ENCODE peak calls at places on chromosomes 1 and 21, in six cellular contexts. V is body of pancreas, B is thyroid gland, Q is right lobe of liver, X is adrenal gland, O is ovary. Y is an unnamed sample.

GRCh38 chr1:10765304-10765703 is 31.1 kb downstream of the CASZ1 start:
- DNase-seq in V (no peak), B (no peak), Q (no peak), X (no peak), O (no peak), Y (peak)

GRCh38 chr1:167517535-167518330 is 596 bp downstream of the CD247 start:
- DNase-seq in V (no peak), B (no peak), Q (no peak), X (peak), O (no peak), Y (no peak)

GRCh38 chr1:19083081-19083480 is 126.6 kb upstream of the IFFO2 start:
- DNase-seq in V (no peak), B (no peak), Q (no peak), X (no peak), O (no peak), Y (no peak)

GRCh38 chr1:30419831-30420230 is 303.6 kb downstream of the MATN1 start:
- DNase-seq in V (no peak), B (no peak), Q (no peak), X (no peak), O (peak), Y (no peak)

GRCh38 chr1:180912801-180913616 is at the start of gene KIAA1614:
- DNase-seq in V (no peak), B (peak), Q (no peak), X (no peak), O (peak), Y (no peak)

GRCh38 chr1:235079443-235079967 is 49.1 kb downstream of the TOMM20 start:
- DNase-seq in V (peak), B (peak), Q (peak), X (peak), O (peak), Y (peak)

GRCh38 chr1:2136836-2137235 is 57.7 kb downstream of the FAAP20 start:
- DNase-seq in V (no peak), B (no peak), Q (peak), X (no peak), O (no peak), Y (no peak)

GRCh38 chr1:76095800-76096199 is 21.3 kb downstream of the ST6GALNAC3 start:
- DNase-seq in V (no peak), B (peak), Q (no peak), X (no peak), O (no peak), Y (no peak)

GRCh38 chr1:52032785-52033131 is 852 bp downstream of the KTI12 start:
- DNase-seq in V (peak), B (peak), Q (peak), X (peak), O (peak), Y (peak)

GRCh38 chr21:38236232-38236631 is 20.6 kb upstream of the KCNJ15 start:
- DNase-seq in V (no peak), B (no peak), Q (no peak), X (no peak), O (no peak), Y (no peak)

GRCh38 chr1:14304381-14304865 is 294.1 kb upstream of the KAZN start:
- DNase-seq in V (no peak), B (peak), Q (no peak), X (no peak), O (no peak), Y (no peak)
- H3K27ac ChIP-seq in V (peak), B (peak), Q (no peak), X (no peak), O (no peak), Y (no peak)

GRCh38 chr1:23958810-23959460 is 693 bp upstream of the PNRC2 start:
- DNase-seq in V (peak), B (peak), Q (peak), X (peak), O (peak), Y (peak)
- TF ChIP-seq POLR2A in V (no peak), B (no peak), Q (no peak), X (no peak), O (peak), Y (peak)

DNA sequence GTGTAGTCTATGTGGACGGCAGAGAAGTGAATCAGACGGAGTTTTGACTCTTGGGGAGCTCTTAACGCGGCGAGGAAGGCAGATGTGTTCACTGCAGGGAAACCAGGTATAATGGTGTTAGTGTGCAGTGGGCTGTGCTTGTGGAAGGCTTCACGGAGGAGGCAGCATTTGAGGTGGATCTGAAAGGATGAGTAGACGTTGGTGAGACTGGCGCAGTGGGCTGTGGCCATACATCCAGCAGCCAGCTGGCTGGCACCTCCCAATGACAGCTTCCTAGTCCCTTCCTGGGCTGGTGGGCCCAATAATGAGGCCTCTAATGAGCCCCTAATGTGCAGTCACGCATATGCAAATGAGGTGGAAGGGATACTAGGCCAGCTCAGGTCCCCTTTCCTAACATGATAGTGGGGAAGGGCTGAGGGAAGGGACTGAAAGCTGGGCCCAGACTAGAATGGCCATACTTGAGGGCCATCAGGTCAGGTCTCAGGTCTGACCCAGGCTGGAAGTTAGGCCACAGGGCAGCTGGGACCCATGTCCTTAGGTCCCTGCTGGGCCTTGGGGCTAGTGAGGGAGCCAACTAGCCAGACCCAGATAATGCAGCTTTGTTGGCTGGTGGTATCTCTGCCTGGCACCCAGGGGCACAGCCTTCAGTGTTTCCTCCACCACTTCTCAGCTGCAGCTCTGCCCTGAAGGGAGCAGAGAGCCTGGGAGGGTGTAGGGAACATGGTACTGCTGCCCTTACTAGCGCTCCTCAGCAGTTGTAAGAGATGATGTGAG is 3.8 kb downstream of the MAP7D1 start:
- DNase-seq in V (no peak), B (no peak), Q (no peak), X (no peak), O (no peak), Y (no peak)
- H3K4me3 ChIP-seq in V (no peak), B (no peak), Q (no peak), X (no peak), O (no peak), Y (no peak)

DNA sequence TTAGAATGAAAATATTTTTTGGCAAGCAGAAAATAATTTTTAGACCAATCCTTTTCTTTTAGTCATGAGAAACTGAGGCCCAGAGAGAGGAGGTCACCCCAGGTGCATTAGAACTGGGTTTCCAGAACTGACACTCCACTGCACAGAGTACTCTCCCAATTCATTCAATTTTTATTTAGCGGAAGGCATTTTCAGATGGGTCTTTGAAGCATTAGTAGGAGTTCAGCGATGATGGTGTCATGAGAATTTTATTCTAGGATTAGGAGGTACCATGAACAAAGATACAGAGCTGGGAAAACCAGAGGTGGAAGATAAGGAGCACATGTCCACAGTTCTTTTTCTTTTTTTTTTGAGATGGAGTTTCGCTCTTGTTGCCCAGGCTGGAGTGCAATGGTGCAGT is 2.3 kb downstream of the PCSK9 start:
- DNase-seq in V (no peak), B (no peak), Q (no peak), X (no peak), O (no peak), Y (no peak)
- H3K27ac ChIP-seq in V (no peak), B (no peak), Q (no peak), X (no peak), O (no peak), Y (no peak)

GRCh38 chr1:225653463-225654276 is 747 bp upstream of the ENAH start:
- DNase-seq in V (peak), B (peak), Q (peak), X (peak), O (peak), Y (peak)
- TF ChIP-seq POLR2A in V (peak), B (no peak), Q (peak), X (peak), O (peak), Y (peak)

DNA sequence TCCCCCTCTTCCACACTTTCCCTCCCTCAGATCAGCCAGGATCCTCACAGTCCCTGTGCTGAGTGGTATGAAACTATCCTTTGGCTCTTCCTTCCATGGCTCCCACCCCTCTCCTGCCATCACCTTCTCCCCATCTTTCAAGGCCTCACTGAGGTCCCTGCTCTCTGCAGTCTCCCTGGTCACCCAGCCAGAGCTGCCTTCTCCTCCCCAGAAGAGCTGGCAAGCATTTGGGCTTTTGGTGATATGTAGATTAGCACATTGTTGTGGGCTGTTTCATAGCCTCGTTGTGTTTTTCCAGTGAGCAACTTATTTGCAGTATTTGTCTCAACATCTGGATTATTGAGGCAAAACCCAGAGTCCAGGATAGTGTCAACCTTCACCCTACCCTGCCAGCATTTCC is 2.2 kb downstream of the CSF1 start:
- DNase-seq in V (no peak), B (no peak), Q (no peak), X (no peak), O (no peak), Y (no peak)
- H3K4me3 ChIP-seq in V (no peak), B (no peak), Q (peak), X (no peak), O (peak), Y (no peak)

GRCh38 chr1:172429324-172430127 is 9.0 kb downstream of the C1orf105 start:
- DNase-seq in V (peak), B (peak), Q (no peak), X (peak), O (no peak), Y (peak)

GRCh38 chr1:172431224-172431623 is 10.7 kb downstream of the C1orf105 start:
- DNase-seq in V (no peak), B (no peak), Q (no peak), X (no peak), O (no peak), Y (no peak)

GRCh38 chr1:172430128-172430454 is 9.6 kb downstream of the C1orf105 start:
- DNase-seq in V (no peak), B (no peak), Q (no peak), X (no peak), O (no peak), Y (no peak)

GRCh38 chr1:172427191-172427590 is 6.7 kb downstream of the C1orf105 start:
- DNase-seq in V (no peak), B (no peak), Q (no peak), X (no peak), O (no peak), Y (no peak)

GRCh38 chr1:172431721-172432192 is 11.3 kb downstream of the C1orf105 start:
- DNase-seq in V (peak), B (peak), Q (no peak), X (no peak), O (no peak), Y (peak)
- H3K27ac ChIP-seq in V (peak), B (no peak), Q (no peak), X (no peak), O (no peak), Y (peak)

GRCh38 chr1:243508964-243509363 is 253.1 kb downstream of the SDCCAG8 start:
- DNase-seq in V (no peak), B (no peak), Q (no peak), X (no peak), O (no peak), Y (no peak)
- TF ChIP-seq POLR2A in V (no peak), B (no peak), Q (no peak), X (no peak), O (no peak), Y (no peak)

DNA sequence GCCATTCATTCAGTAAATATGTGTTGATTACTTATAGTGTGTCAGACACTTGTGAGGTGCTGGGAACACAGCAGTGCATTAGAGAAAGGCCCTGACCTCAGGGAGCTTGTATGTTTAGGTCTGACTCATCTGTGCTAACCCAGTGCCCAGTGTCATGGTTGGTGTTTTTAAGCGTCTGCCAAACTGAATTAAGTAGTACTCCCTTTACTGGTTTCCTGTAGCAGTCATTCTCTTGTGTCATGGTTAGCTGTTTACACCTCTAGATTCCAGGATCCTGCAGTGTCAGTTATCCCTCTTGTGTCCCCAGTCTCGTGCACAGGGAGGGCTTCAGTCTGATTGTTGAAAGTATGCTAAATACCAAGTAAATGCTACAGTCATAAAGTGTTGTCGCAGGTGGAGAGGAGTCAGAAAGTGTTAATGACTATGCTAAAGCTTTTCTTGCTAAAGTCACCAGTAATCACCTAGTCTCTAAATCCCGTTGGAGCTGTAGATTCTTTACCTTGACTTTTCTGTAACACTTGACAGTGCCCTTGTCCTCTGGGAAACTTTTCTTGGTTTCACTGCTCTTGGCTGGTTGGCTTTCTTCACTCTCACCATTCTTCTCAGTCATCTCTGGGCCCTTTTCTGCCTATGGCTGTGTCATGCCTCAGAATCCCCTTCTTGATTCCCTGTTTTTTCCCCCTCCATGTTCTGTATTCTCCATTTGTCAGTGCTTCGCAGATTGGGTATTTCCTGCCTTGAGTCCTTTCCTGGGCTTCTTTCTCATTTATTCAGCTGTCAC is 14.4 kb downstream of the UCK2 start:
- DNase-seq in V (no peak), B (no peak), Q (no peak), X (no peak), O (no peak), Y (no peak)
- H3K4me3 ChIP-seq in V (no peak), B (no peak), Q (no peak), X (no peak), O (no peak), Y (no peak)

GRCh38 chr1:245388687-245389086 is 233.9 kb downstream of the KIF26B start:
- DNase-seq in V (no peak), B (no peak), Q (no peak), X (no peak), O (no peak), Y (no peak)
- H3K27ac ChIP-seq in V (no peak), B (no peak), Q (no peak), X (no peak), O (no peak), Y (no peak)

Y was measured in prostate gland.